ENCODE peak calls at places on chromosomes 5 and 9, in four cellular contexts. One of them, this sample, is unnamed.
A peak's percentile ranks its signal among the peaks of the same experiment; 100 is the strongest.

GRCh38 chr5:157197088-157197487 is 16.4 kb downstream of the ITK start:
- DNase-seq in WTC11: no peak
- DNase-seq in HepG2: no peak
- DNase-seq in K562: no peak
- DNase-seq in this sample: no peak

GRCh38 chr5:66661149-66661548 is 65.0 kb downstream of the MAST4 start:
- DNase-seq in WTC11: no peak
- DNase-seq in HepG2: no peak
- DNase-seq in K562: no peak
- DNase-seq in this sample: no peak

GRCh38 chr9:72809586-72809985 is 143.3 kb downstream of the ALDH1A1 start:
- DNase-seq in WTC11: no peak
- DNase-seq in HepG2: no peak
- DNase-seq in K562: no peak
- DNase-seq in this sample: no peak

GRCh38 chr5:139600336-139600949 is 39.3 kb downstream of the UBE2D2 start:
- DNase-seq in WTC11: no peak
- DNase-seq in HepG2: no peak
- DNase-seq in K562: no peak
- DNase-seq in this sample: no peak

GRCh38 chr9:96056221-96056620 is 180.7 kb downstream of the ERCC6L2 start:
- DNase-seq in WTC11: no peak
- DNase-seq in HepG2: no peak
- DNase-seq in K562: no peak
- DNase-seq in this sample: no peak

GRCh38 chr5:6829150-6829784 is 116.0 kb downstream of the TENT4A start:
- DNase-seq in WTC11: no peak
- DNase-seq in HepG2: no peak
- DNase-seq in K562: no peak
- DNase-seq in this sample: no peak

GRCh38 chr5:1763548-1763911 is 36.1 kb downstream of the MRPL36 start:
- DNase-seq in WTC11: peak; percentile 70
- DNase-seq in HepG2: peak; percentile 43
- DNase-seq in K562: peak; percentile 51
- DNase-seq in this sample: peak; percentile 51

GRCh38 chr5:37715361-37715760 is 124.5 kb downstream of the GDNF start:
- DNase-seq in WTC11: no peak
- DNase-seq in HepG2: peak; percentile 30
- DNase-seq in K562: no peak
- DNase-seq in this sample: no peak

GRCh38 chr5:133357758-133358157 is 254.6 kb downstream of the FSTL4 start:
- DNase-seq in WTC11: no peak
- DNase-seq in HepG2: no peak
- DNase-seq in K562: no peak
- DNase-seq in this sample: no peak

GRCh38 chr9:23746317-23746716 is 79.7 kb downstream of the ELAVL2 start:
- DNase-seq in WTC11: no peak
- DNase-seq in HepG2: no peak
- DNase-seq in K562: no peak
- DNase-seq in this sample: no peak

GRCh38 chr5:56290378-56291057 is 57.4 kb upstream of the ANKRD55 start:
- DNase-seq in WTC11: no peak
- DNase-seq in HepG2: no peak
- DNase-seq in K562: no peak
- DNase-seq in this sample: no peak

GRCh38 chr9:31119882-31120481 is 1264.5 kb upstream of the ACO1 start:
- DNase-seq in WTC11: peak; percentile 16
- DNase-seq in HepG2: peak; percentile 19
- DNase-seq in K562: no peak
- DNase-seq in this sample: peak; percentile 7

GRCh38 chr5:142644640-142645361 is 41.1 kb downstream of the FGF1 start:
- DNase-seq in WTC11: no peak
- DNase-seq in HepG2: no peak
- DNase-seq in K562: no peak
- DNase-seq in this sample: peak; percentile 32

GRCh38 chr5:168152660-168153059 is 138.8 kb upstream of the WWC1 start:
- DNase-seq in WTC11: no peak
- DNase-seq in HepG2: no peak
- DNase-seq in K562: no peak
- DNase-seq in this sample: no peak

GRCh38 chr9:130908129-130908877 is 11.7 kb upstream of the QRFP start:
- DNase-seq in WTC11: no peak
- DNase-seq in HepG2: peak; percentile 45
- DNase-seq in K562: peak; percentile 65
- DNase-seq in this sample: no peak

GRCh38 chr5:43769576-43770352 is 166.8 kb downstream of the NNT start:
- DNase-seq in WTC11: no peak
- DNase-seq in HepG2: no peak
- DNase-seq in K562: no peak
- DNase-seq in this sample: no peak

GRCh38 chr9:107895524-107896001 is 406.0 kb upstream of the KLF4 start:
- DNase-seq in WTC11: no peak
- DNase-seq in HepG2: no peak
- DNase-seq in K562: no peak
- DNase-seq in this sample: no peak

GRCh38 chr5:137688248-137688840 is 47.5 kb downstream of the KLHL3 start:
- DNase-seq in WTC11: no peak
- DNase-seq in HepG2: no peak
- DNase-seq in K562: no peak
- DNase-seq in this sample: no peak

GRCh38 chr5:58462623-58463230 is 2.8 kb upstream of the PLK2 start:
- DNase-seq in WTC11: no peak
- DNase-seq in HepG2: peak; percentile 65
- DNase-seq in K562: peak; percentile 16
- DNase-seq in this sample: peak; percentile 14

GRCh38 chr5:55108651-55109050 is 6.2 kb downstream of the GZMA start:
- DNase-seq in WTC11: no peak
- DNase-seq in HepG2: no peak
- DNase-seq in K562: no peak
- DNase-seq in this sample: no peak

DNA sequence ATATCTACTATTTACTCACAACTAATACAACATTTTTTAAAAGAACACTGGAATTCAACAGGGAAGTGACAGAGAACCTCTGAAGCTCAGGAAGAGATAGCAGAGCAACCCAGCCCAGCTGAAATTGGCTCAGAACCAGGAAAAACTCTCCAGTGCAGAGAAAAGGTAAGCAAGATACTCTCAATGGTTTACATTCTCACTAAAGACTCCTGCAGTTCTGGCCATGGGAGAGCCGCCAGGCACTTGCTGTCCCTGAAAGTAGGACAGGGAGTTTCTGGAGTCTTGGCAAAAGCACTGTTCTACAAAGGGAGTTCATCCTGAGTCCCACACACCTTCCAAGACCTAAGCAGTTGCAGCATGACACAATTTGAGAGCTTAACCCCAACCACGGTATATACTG is 330.8 kb downstream of the TRIM36 start:
- DNase-seq in WTC11: no peak
- DNase-seq in HepG2: no peak
- DNase-seq in K562: no peak
- DNase-seq in this sample: no peak
- TF ChIP-seq ELF4 in WTC11: no peak
- TF ChIP-seq ELF4 in HepG2: no peak
- TF ChIP-seq ELF4 in K562: no peak
- TF ChIP-seq ELF4 in this sample: no peak

GRCh38 chr9:117720555-117720954 is 16.4 kb downstream of the TLR4 start:
- DNase-seq in WTC11: no peak
- DNase-seq in HepG2: no peak
- DNase-seq in K562: no peak
- DNase-seq in this sample: no peak

GRCh38 chr9:117720066-117720465 is 15.9 kb downstream of the TLR4 start:
- DNase-seq in WTC11: no peak
- DNase-seq in HepG2: no peak
- DNase-seq in K562: no peak
- DNase-seq in this sample: no peak

GRCh38 chr9:117719161-117719560 is 15.0 kb downstream of the TLR4 start:
- DNase-seq in WTC11: no peak
- DNase-seq in HepG2: no peak
- DNase-seq in K562: no peak
- DNase-seq in this sample: no peak

GRCh38 chr9:117718701-117719100 is 14.5 kb downstream of the TLR4 start:
- DNase-seq in WTC11: no peak
- DNase-seq in HepG2: no peak
- DNase-seq in K562: no peak
- DNase-seq in this sample: no peak

DNA sequence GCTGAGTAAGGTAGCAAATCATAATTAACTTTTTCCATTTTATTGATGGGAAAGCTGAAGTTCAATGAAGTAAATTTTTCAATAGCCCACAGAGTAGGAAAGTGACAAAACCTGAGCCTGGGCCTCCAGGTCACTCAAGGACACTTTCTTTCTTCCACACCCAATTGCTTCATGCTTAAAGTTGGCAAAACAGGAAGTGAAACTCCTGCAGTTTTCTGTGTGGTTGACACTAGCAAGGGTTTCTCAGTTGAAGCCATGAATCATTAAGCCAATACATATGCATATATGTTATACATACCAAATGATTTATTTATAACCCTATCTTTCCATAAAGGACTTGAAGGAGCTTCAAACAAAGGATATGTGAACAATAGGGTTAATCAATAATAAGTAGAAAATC is 13.9 kb downstream of the TLR4 start:
- DNase-seq in WTC11: no peak
- DNase-seq in HepG2: no peak
- DNase-seq in K562: no peak
- DNase-seq in this sample: no peak
- TF ChIP-seq ELF4 in WTC11: no peak
- TF ChIP-seq ELF4 in HepG2: no peak
- TF ChIP-seq ELF4 in K562: no peak
- TF ChIP-seq ELF4 in this sample: no peak

GRCh38 chr5:52928664-52929063 is 60.5 kb upstream of the ITGA2 start:
- DNase-seq in WTC11: no peak
- DNase-seq in HepG2: no peak
- DNase-seq in K562: no peak
- DNase-seq in this sample: no peak
- TF ChIP-seq ELF4 in WTC11: no peak
- TF ChIP-seq ELF4 in HepG2: no peak
- TF ChIP-seq ELF4 in K562: no peak
- TF ChIP-seq ELF4 in this sample: no peak

GRCh38 chr9:112542893-112543292 is 56.3 kb downstream of the KIAA1958 start:
- DNase-seq in WTC11: no peak
- DNase-seq in HepG2: no peak
- DNase-seq in K562: no peak
- DNase-seq in this sample: no peak
- TF ChIP-seq ELF4 in WTC11: no peak
- TF ChIP-seq ELF4 in HepG2: no peak
- TF ChIP-seq ELF4 in K562: no peak
- TF ChIP-seq ELF4 in this sample: no peak

GRCh38 chr5:24505291-24505690 is 139.5 kb downstream of the CDH10 start:
- DNase-seq in WTC11: no peak
- DNase-seq in HepG2: no peak
- DNase-seq in K562: no peak
- DNase-seq in this sample: no peak
- TF ChIP-seq ELF4 in WTC11: no peak
- TF ChIP-seq ELF4 in HepG2: no peak
- TF ChIP-seq ELF4 in K562: no peak
- TF ChIP-seq ELF4 in this sample: no peak

DNA sequence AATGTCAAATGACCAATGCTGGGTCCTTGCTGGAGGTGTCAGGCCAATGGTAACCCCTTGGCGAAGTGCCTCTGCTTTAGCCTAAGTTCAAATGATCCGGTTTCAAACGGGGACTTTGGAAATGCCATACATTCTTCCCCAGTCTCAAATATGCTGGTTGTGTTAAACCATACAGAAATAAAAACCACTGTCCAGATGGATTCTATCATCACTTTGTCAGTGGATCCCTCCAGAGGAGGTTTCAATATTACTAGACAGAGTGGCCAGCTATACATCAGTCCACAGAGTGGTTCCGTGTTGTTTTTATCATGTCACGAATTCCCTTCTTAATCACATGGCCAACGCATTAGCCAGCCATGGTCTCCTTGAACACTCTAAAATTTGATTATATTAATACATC is 7.3 kb upstream of the RANBP17 start:
- DNase-seq in WTC11: no peak
- DNase-seq in HepG2: no peak
- DNase-seq in K562: no peak
- DNase-seq in this sample: no peak
- TF ChIP-seq ELF4 in WTC11: no peak
- TF ChIP-seq ELF4 in HepG2: no peak
- TF ChIP-seq ELF4 in K562: no peak
- TF ChIP-seq ELF4 in this sample: no peak

GRCh38 chr9:93262537-93263310 is 78.8 kb downstream of the WNK2 start:
- DNase-seq in WTC11: peak; percentile 12
- DNase-seq in HepG2: no peak
- DNase-seq in K562: peak; percentile 10
- DNase-seq in this sample: no peak
- TF ChIP-seq ELF4 in WTC11: no peak
- TF ChIP-seq ELF4 in HepG2: no peak
- TF ChIP-seq ELF4 in K562: no peak
- TF ChIP-seq ELF4 in this sample: no peak

This sample was measured in HEK293T.